ENCODE peak calls at places on chromosome X, in five cellular contexts. Z is body of pancreas; G is fibroblast of lung; P is left lung; L is CD8-positive, alpha-beta T cell. H is an unnamed sample.

GRCh38 chrX:79268788-79269187 is 98.3 kb downstream of the ITM2A start:
- DNase-seq in G (no peak), P (no peak), Z (no peak), L (no peak), H (no peak)

GRCh38 chrX:107563851-107564250 is 64.5 kb upstream of the PRPS1 start:
- DNase-seq in P (no peak), L (no peak), Z (no peak), G (no peak), H (no peak)

GRCh38 chrX:49175435-49175834 is 3.7 kb downstream of the PLP2 start:
- DNase-seq in Z (no peak), G (no peak), P (no peak), L (no peak), H (no peak)

GRCh38 chrX:47831788-47832187 is 4.9 kb upstream of the ZNF81 start:
- DNase-seq in P (no peak), L (peak; percentile 60), Z (peak; percentile 18), G (peak; percentile 20), H (peak; percentile 18)

GRCh38 chrX:35890699-35891098 is 28.8 kb upstream of the CFAP47 start:
- DNase-seq in P (no peak), G (peak; percentile 56), Z (peak; percentile 69), L (no peak), H (no peak)

GRCh38 chrX:134396174-134396573 is 63.8 kb upstream of the HPRT1 start:
- DNase-seq in G (peak; percentile 33), Z (no peak), L (no peak), P (no peak), H (no peak)

GRCh38 chrX:136250191-136251041 is 784 bp downstream of the MAP7D3 start:
- DNase-seq in P (no peak), L (peak; percentile 11), G (peak; percentile 32), Z (no peak), H (no peak)

GRCh38 chrX:12753366-12753765 is 37.8 kb upstream of the PRPS2 start:
- DNase-seq in Z (no peak), L (no peak), P (no peak), G (no peak), H (no peak)

GRCh38 chrX:38798956-38799355 is 2.3 kb upstream of the MID1IP1 start:
- DNase-seq in L (no peak), P (no peak), G (peak; percentile 46), Z (no peak), H (no peak)

GRCh38 chrX:69082753-69083150 is 82.5 kb downstream of the PJA1 start:
- DNase-seq in Z (no peak), P (no peak), L (no peak), G (no peak), H (no peak)

DNA sequence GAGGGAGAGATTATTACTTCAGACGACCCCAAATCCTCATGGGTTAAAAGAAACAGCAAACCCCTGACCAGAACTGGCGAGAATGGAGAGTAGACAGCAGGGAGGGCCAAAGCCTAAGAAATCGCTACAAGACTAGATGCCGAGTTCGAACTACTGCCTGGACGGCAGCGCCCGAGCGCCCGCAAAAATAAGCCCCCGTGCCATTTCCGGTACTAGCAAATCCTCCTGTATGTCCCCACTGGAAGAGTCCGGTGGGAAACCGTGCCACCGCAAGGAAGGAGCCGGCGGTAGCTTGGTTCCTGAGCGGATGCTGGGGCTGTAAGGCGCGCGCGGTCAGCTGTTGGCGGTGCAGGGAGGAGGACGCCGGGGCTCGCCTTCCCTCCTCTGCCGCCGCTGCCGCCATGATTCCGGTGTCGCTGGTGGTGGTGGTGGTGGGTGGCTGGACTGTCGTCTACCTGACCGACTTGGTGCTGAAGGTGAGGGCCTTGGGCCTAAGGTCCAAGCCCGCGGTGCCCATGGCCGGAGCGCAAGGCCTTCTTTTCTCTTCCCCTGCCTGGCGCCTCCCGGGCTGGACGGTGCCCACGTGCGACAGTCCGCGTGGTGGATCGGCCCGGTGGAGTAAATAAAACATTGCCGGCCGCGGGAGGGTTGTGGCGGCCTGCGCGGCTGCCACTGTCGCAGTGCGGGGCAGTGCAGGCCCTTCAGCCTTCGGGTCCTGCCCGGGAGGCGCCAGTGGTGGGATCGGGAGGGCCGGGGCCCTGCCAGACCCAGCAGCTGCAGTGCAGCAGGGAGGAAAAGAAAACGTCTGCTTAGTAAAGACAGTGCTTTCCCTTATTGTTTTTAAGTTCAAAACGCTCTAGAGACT is at the start of gene MBTPS2:
- DNase-seq in G (peak; percentile 93), P (peak; percentile 87), Z (peak; percentile 89), L (peak; percentile 79), H (peak; percentile 80)
- TF ChIP-seq CTCF in G (no peak), P (no peak), Z (no peak), L (no peak), H (no peak)

GRCh38 chrX:11367609-11368430 is 74.6 kb downstream of the AMELX start:
- DNase-seq in P (no peak), Z (no peak), L (no peak), G (peak; percentile 8), H (no peak)

GRCh38 chrX:11363069-11363594 is 69.9 kb downstream of the AMELX start:
- DNase-seq in L (no peak), G (no peak), Z (peak; percentile 18), P (no peak), H (no peak)

GRCh38 chrX:11365426-11365825 is 72.2 kb downstream of the AMELX start:
- DNase-seq in L (no peak), P (no peak), Z (no peak), G (no peak), H (no peak)

GRCh38 chrX:11364835-11365234 is 71.6 kb downstream of the AMELX start:
- DNase-seq in G (no peak), Z (no peak), L (no peak), P (no peak), H (no peak)

GRCh38 chrX:11366998-11367595 is 73.9 kb downstream of the AMELX start:
- DNase-seq in P (no peak), L (no peak), Z (no peak), G (no peak), H (no peak)
- H3K27ac ChIP-seq in P (peak overlapping the region; percentile 28), L (no peak overlapping the region), Z (no peak overlapping the region), G (no peak overlapping the region), H (no peak overlapping the region)

GRCh38 chrX:120274145-120274544 is 23.5 kb downstream of the ZBTB33 start:
- DNase-seq in P (no peak), L (no peak), G (no peak), Z (no peak), H (no peak)

GRCh38 chrX:120271218-120271617 is 20.6 kb downstream of the ZBTB33 start:
- DNase-seq in L (no peak), P (no peak), Z (no peak), G (no peak), H (no peak)

GRCh38 chrX:120269379-120270035 is 18.9 kb downstream of the ZBTB33 start:
- DNase-seq in G (peak; percentile 11), P (no peak), Z (no peak), L (no peak), H (no peak)

GRCh38 chrX:120274958-120275357 is 24.3 kb downstream of the ZBTB33 start:
- DNase-seq in L (no peak), Z (no peak), G (no peak), P (no peak), H (no peak)

DNA sequence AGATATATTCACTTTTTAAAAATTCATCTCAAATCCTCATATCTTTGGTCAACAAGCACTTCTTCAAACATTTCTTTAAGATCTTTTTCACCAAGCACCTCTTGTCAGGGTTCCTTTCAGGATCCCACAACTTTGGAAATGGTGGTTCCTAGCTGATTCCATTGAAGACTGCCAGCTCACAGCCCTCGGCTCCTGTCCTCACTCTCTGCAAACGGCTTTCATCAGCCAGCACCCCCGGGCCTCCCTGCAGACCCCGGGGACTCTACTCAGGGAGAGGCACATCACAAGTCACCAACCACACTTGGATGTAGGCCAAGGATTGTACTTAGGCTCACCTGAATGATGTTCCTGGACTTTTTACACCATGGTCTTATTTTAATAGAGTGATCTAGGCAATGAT is 20.0 kb downstream of the ZBTB33 start:
- DNase-seq in L (no peak), Z (no peak), G (no peak), P (no peak), H (no peak)
- H3K4me1 ChIP-seq in L (peaks cover 12% of the 10 kb centered on the region), Z (no peaks in the 10 kb centered on the region), G (no peaks in the 10 kb centered on the region), P (no peaks in the 10 kb centered on the region), H (no peaks in the 10 kb centered on the region)

GRCh38 chrX:11666180-11666579 is 460 bp upstream of the ARHGAP6 start:
- DNase-seq in L (no peak), G (peak; percentile 33), P (no peak), Z (no peak), H (no peak)

GRCh38 chrX:11664211-11664888 is 1.4 kb downstream of the ARHGAP6 start:
- DNase-seq in G (no peak), P (peak; percentile 27), Z (no peak), L (no peak), H (peak; percentile 15)

GRCh38 chrX:11667286-11667685 is 1.6 kb upstream of the ARHGAP6 start:
- DNase-seq in P (no peak), Z (no peak), G (no peak), L (no peak), H (no peak)

GRCh38 chrX:11665144-11666040 is at the start of gene ARHGAP6:
- DNase-seq in L (no peak), G (peak; percentile 77), Z (peak; percentile 5), P (peak; percentile 49), H (peak; percentile 60)

DNA sequence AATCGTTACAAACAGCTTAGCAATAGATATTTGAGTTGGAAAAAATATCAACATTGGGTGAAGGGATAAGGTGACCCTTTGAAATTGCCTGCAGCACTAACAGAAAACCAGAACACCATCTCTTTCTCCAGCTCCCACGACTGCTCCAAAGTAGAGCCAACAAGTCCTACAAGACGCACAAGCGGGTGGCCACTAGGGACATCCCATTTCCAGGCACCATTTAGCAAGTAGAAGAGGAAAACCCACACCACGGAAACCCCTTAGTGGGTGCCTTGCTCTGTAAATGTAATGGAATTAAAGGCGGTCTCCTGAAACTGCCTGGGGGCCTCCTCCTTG is 1.9 kb downstream of the ARHGAP6 start:
- DNase-seq in P (no peak), G (peak; percentile 22), Z (no peak), L (no peak), H (no peak)
- TF ChIP-seq CTCF in P (no peak), G (peak; percentile 27), Z (no peak), L (no peak), H (no peak)

GRCh38 chrX:19650996-19651395 is 135.7 kb upstream of the MAP3K15 start:
- DNase-seq in Z (no peak), G (no peak), L (no peak), P (no peak), H (no peak)

GRCh38 chrX:19649227-19650009 is 134.1 kb upstream of the MAP3K15 start:
- DNase-seq in Z (no peak), P (no peak), L (no peak), G (peak; percentile 52), H (no peak)

GRCh38 chrX:19646298-19646697 is 131.0 kb upstream of the MAP3K15 start:
- DNase-seq in P (no peak), Z (no peak), L (no peak), G (no peak), H (no peak)

GRCh38 chrX:19647731-19648588 is 132.7 kb upstream of the MAP3K15 start:
- DNase-seq in Z (no peak), P (no peak), L (no peak), G (no peak), H (no peak)

GRCh38 chrX:19647159-19647558 is 131.9 kb upstream of the MAP3K15 start:
- DNase-seq in Z (no peak), G (no peak), P (no peak), L (no peak), H (no peak)
- H3K27ac ChIP-seq in Z (no peak overlapping the region), G (no peak overlapping the region), P (peak overlapping the region; percentile 5), L (no peak overlapping the region), H (no peak overlapping the region)